ENCODE peak calls at places on chromosome 15, in ten cellular contexts. O is suprapubic skin; J is Daoy; S is activated CD4-positive, alpha-beta T cell treated with anti-CD3 and anti-CD28 coated beads, Interleukin-2, amount 50 U/mL, for 4 hours; W is heart right ventricle; H is activated naive CD4-positive, alpha-beta T cell; C is neural crest cell; X is transverse colon; L is activated CD8-positive, alpha-beta memory T cell treated with anti-CD3 and anti-CD28 coated beads for 24 hours; A is sigmoid colon. G is an unnamed sample.

GRCh38 chr15:40441736-40442531 is 1.2 kb downstream of the BAHD1 start:
- DNase-seq in O (no peak), J (peak), S (no peak), W (no peak), H (peak), C (peak), X (peak), L (peak), A (no peak), G (peak)

GRCh38 chr15:92638291-92638708 is 17.3 kb downstream of the FAM174B start:
- DNase-seq in O (peak), J (peak), S (no peak), W (no peak), H (no peak), C (no peak), X (peak), L (peak), A (no peak), G (no peak)

GRCh38 chr15:77819841-77820728 is 187.4 kb upstream of the LINGO1 start:
- DNase-seq in O (no peak), J (peak), S (no peak), W (no peak), H (no peak), C (peak), X (peak), L (no peak), A (no peak), G (no peak)

GRCh38 chr15:71501344-71502128 is 308.8 kb upstream of the NR2E3 start:
- DNase-seq in O (no peak), J (no peak), S (no peak), W (peak), H (no peak), C (no peak), X (no peak), L (no peak), A (no peak), G (no peak)

GRCh38 chr15:74626752-74627692 is 11.4 kb downstream of the CLK3 start:
- DNase-seq in O (no peak), J (no peak), S (no peak), W (no peak), H (no peak), C (no peak), X (no peak), L (peak), A (no peak), G (no peak)

GRCh38 chr15:57198654-57199241 is 177.6 kb upstream of the CGNL1 start:
- DNase-seq in O (no peak), J (no peak), S (no peak), W (no peak), H (no peak), C (no peak), X (peak), L (no peak), A (no peak), G (no peak)

GRCh38 chr15:42504631-42505030 is 9.2 kb downstream of the SNAP23 start:
- DNase-seq in O (no peak), J (no peak), S (no peak), W (no peak), H (no peak), C (no peak), X (no peak), L (no peak), A (no peak), G (no peak)

GRCh38 chr15:59791646-59792208 is 102.6 kb upstream of the BNIP2 start:
- DNase-seq in O (no peak), J (no peak), S (no peak), W (no peak), H (no peak), C (no peak), X (no peak), L (no peak), A (no peak), G (no peak)